ENCODE peak calls at places on chromosomes 2 and 18, in eight cellular contexts. One of them, this sample, is unnamed.

GRCh38 chr2:189124175-189124574 is 55.4 kb downstream of the COL5A2 start:
- DNase-seq in Right ventricle myocardium inferior: no peak
- DNase-seq in dorsolateral prefrontal cortex: no peak
- DNase-seq in T-cell: no peak
- DNase-seq in RWPE1: no peak
- DNase-seq in activated T-cell treated with anti-CD3 and anti-CD28 coated beads, Interleukin-2, amount 50 U/mL, for 72 hours: no peak
- DNase-seq in NCI-H1105 treated with DMSO at 0.1 percent for 48 hours: no peak
- DNase-seq in mucosa of descending colon: no peak
- DNase-seq in this sample: no peak

GRCh38 chr2:220163486-220163885 is 536.1 kb downstream of the SLC4A3 start:
- DNase-seq in Right ventricle myocardium inferior: no peak
- DNase-seq in dorsolateral prefrontal cortex: no peak
- DNase-seq in T-cell: no peak
- DNase-seq in RWPE1: no peak
- DNase-seq in activated T-cell treated with anti-CD3 and anti-CD28 coated beads, Interleukin-2, amount 50 U/mL, for 72 hours: no peak
- DNase-seq in NCI-H1105 treated with DMSO at 0.1 percent for 48 hours: no peak
- DNase-seq in mucosa of descending colon: no peak
- DNase-seq in this sample: no peak

GRCh38 chr18:3903341-3903740 is 453.4 kb downstream of the TGIF1 start:
- DNase-seq in Right ventricle myocardium inferior: no peak
- DNase-seq in dorsolateral prefrontal cortex: no peak
- DNase-seq in T-cell: no peak
- DNase-seq in RWPE1: peak; percentile 69
- DNase-seq in activated T-cell treated with anti-CD3 and anti-CD28 coated beads, Interleukin-2, amount 50 U/mL, for 72 hours: no peak
- DNase-seq in NCI-H1105 treated with DMSO at 0.1 percent for 48 hours: no peak
- DNase-seq in mucosa of descending colon: no peak
- DNase-seq in this sample: no peak

GRCh38 chr2:105426626-105427292 is 27.9 kb upstream of the FHL2 start:
- DNase-seq in Right ventricle myocardium inferior: no peak
- DNase-seq in dorsolateral prefrontal cortex: peak; percentile 62
- DNase-seq in T-cell: no peak
- DNase-seq in RWPE1: no peak
- DNase-seq in activated T-cell treated with anti-CD3 and anti-CD28 coated beads, Interleukin-2, amount 50 U/mL, for 72 hours: no peak
- DNase-seq in NCI-H1105 treated with DMSO at 0.1 percent for 48 hours: no peak
- DNase-seq in mucosa of descending colon: no peak
- DNase-seq in this sample: no peak

GRCh38 chr2:240055177-240055917 is 2.0 kb upstream of the OR6B3 start:
- DNase-seq in Right ventricle myocardium inferior: no peak
- DNase-seq in dorsolateral prefrontal cortex: no peak
- DNase-seq in T-cell: no peak
- DNase-seq in RWPE1: no peak
- DNase-seq in activated T-cell treated with anti-CD3 and anti-CD28 coated beads, Interleukin-2, amount 50 U/mL, for 72 hours: no peak
- DNase-seq in NCI-H1105 treated with DMSO at 0.1 percent for 48 hours: no peak
- DNase-seq in mucosa of descending colon: no peak
- DNase-seq in this sample: no peak

GRCh38 chr18:28963481-28963880 is 786.6 kb upstream of the CDH2 start:
- DNase-seq in Right ventricle myocardium inferior: no peak
- DNase-seq in dorsolateral prefrontal cortex: no peak
- DNase-seq in T-cell: no peak
- DNase-seq in RWPE1: no peak
- DNase-seq in activated T-cell treated with anti-CD3 and anti-CD28 coated beads, Interleukin-2, amount 50 U/mL, for 72 hours: no peak
- DNase-seq in NCI-H1105 treated with DMSO at 0.1 percent for 48 hours: no peak
- DNase-seq in mucosa of descending colon: no peak
- DNase-seq in this sample: no peak

GRCh38 chr2:61853086-61853847 is 593 bp downstream of the FAM161A start:
- DNase-seq in Right ventricle myocardium inferior: peak; percentile 84
- DNase-seq in dorsolateral prefrontal cortex: no peak
- DNase-seq in T-cell: peak; percentile 5
- DNase-seq in RWPE1: peak; percentile 67
- DNase-seq in activated T-cell treated with anti-CD3 and anti-CD28 coated beads, Interleukin-2, amount 50 U/mL, for 72 hours: no peak
- DNase-seq in NCI-H1105 treated with DMSO at 0.1 percent for 48 hours: peak; percentile 47
- DNase-seq in mucosa of descending colon: peak; percentile 20
- DNase-seq in this sample: peak; percentile 68

GRCh38 chr18:79611040-79611681 is 68.4 kb upstream of the CTDP1 start:
- DNase-seq in Right ventricle myocardium inferior: no peak
- DNase-seq in dorsolateral prefrontal cortex: peak; percentile 31
- DNase-seq in T-cell: no peak
- DNase-seq in RWPE1: peak; percentile 76
- DNase-seq in activated T-cell treated with anti-CD3 and anti-CD28 coated beads, Interleukin-2, amount 50 U/mL, for 72 hours: no peak
- DNase-seq in NCI-H1105 treated with DMSO at 0.1 percent for 48 hours: no peak
- DNase-seq in mucosa of descending colon: no peak
- DNase-seq in this sample: no peak

GRCh38 chr2:177553176-177553909 is 160.8 kb downstream of the AGPS start:
- DNase-seq in Right ventricle myocardium inferior: no peak
- DNase-seq in dorsolateral prefrontal cortex: no peak
- DNase-seq in T-cell: no peak
- DNase-seq in RWPE1: peak; percentile 14
- DNase-seq in activated T-cell treated with anti-CD3 and anti-CD28 coated beads, Interleukin-2, amount 50 U/mL, for 72 hours: no peak
- DNase-seq in NCI-H1105 treated with DMSO at 0.1 percent for 48 hours: peak; percentile 41
- DNase-seq in mucosa of descending colon: no peak
- DNase-seq in this sample: no peak

GRCh38 chr2:41903746-41904145 is 144.1 kb upstream of the PKDCC start:
- DNase-seq in Right ventricle myocardium inferior: no peak
- DNase-seq in dorsolateral prefrontal cortex: no peak
- DNase-seq in T-cell: no peak
- DNase-seq in RWPE1: no peak
- DNase-seq in activated T-cell treated with anti-CD3 and anti-CD28 coated beads, Interleukin-2, amount 50 U/mL, for 72 hours: no peak
- DNase-seq in NCI-H1105 treated with DMSO at 0.1 percent for 48 hours: no peak
- DNase-seq in mucosa of descending colon: no peak
- DNase-seq in this sample: no peak

This sample was measured in prostate gland.